ENCODE peak calls at places on chromosomes 3 and 15, in seven cellular contexts. N is A549, U is dorsolateral prefrontal cortex, S is lung, V is nephron progenitor cell, O is GM13976, J is stomach. P is an unnamed sample.

GRCh38 chr3:187725653-187726370 is 19.5 kb downstream of the BCL6 start:
- DNase-seq in N (no peak), U (no peak), S (no peak), V (no peak), O (no peak), J (no peak), P (no peak)

GRCh38 chr3:179071161-179071568 is 444 bp downstream of the ZMAT3 start:
- DNase-seq in N (peak; percentile 15), U (no peak), S (no peak), V (no peak), O (peak; percentile 60), J (no peak), P (no peak)

GRCh38 chr3:31635586-31635985 is 102.9 kb downstream of the STT3B start:
- DNase-seq in N (no peak), U (no peak), S (no peak), V (no peak), O (no peak), J (no peak), P (no peak)

GRCh38 chr15:39195988-39196486 is 384.8 kb upstream of the THBS1 start:
- DNase-seq in N (peak; percentile 43), U (no peak), S (no peak), V (no peak), O (no peak), J (no peak), P (no peak)

GRCh38 chr3:194285024-194285858 is 65.9 kb downstream of the CPN2 start:
- DNase-seq in N (no peak), U (no peak), S (no peak), V (no peak), O (no peak), J (no peak), P (no peak)

GRCh38 chr3:12379640-12380407 is 91.0 kb downstream of the PPARG start:
- DNase-seq in N (no peak), U (no peak), S (no peak), V (no peak), O (no peak), J (no peak), P (no peak)

GRCh38 chr3:183114779-183115178 is 15.5 kb upstream of the MCCC1 start:
- DNase-seq in N (no peak), U (no peak), S (no peak), V (no peak), O (no peak), J (no peak), P (no peak)

GRCh38 chr3:137024348-137024747 is 66.6 kb downstream of the IL20RB start:
- DNase-seq in N (no peak), U (no peak), S (no peak), V (no peak), O (no peak), J (no peak), P (no peak)

GRCh38 chr3:59772416-59773408 is 722.9 kb upstream of the CFAP20DC start:
- DNase-seq in N (no peak), U (no peak), S (no peak), V (no peak), O (no peak), J (no peak), P (no peak)

GRCh38 chr3:155785662-155786295 is 20.3 kb downstream of the C3orf33 start:
- DNase-seq in N (no peak), U (no peak), S (no peak), V (no peak), O (no peak), J (no peak), P (no peak)

GRCh38 chr15:67892559-67893377 is 52.9 kb upstream of the RNU6-1 start:
- DNase-seq in N (no peak), U (no peak), S (no peak), V (no peak), O (no peak), J (no peak), P (no peak)